ENCODE peak calls at places on chromosomes 12 and 14, in six cellular contexts. F, I, J, B, G and O are unnamed samples.
A peak's percentile ranks its signal among the peaks of the same experiment; 100 is the strongest.

GRCh38 chr14:69637503-69638030 is 26.2 kb downstream of the SUSD6 start:
- DNase-seq in J (no peak), B (no peak), F (peak; percentile 73), I (peak; percentile 30), G (no peak), O (peak; percentile 60)

GRCh38 chr12:52794479-52795331 is 1.2 kb downstream of the KRT3 start:
- DNase-seq in B (no peak), I (peak; percentile 17), G (no peak), F (no peak), J (no peak), O (no peak)

GRCh38 chr14:68961781-68962584 is 17.1 kb downstream of the ACTN1 start:
- DNase-seq in B (peak; percentile 77), G (no peak), I (peak; percentile 24), F (peak; percentile 60), J (peak; percentile 70), O (no peak)

GRCh38 chr12:75635606-75636444 is 124.4 kb upstream of the KRR1 start:
- DNase-seq in G (no peak), F (no peak), J (peak; percentile 80), B (no peak), I (no peak), O (peak; percentile 97)

GRCh38 chr12:14249368-14249767 is 116.1 kb upstream of the ATF7IP start:
- DNase-seq in F (no peak), B (no peak), G (no peak), J (no peak), I (no peak), O (peak; percentile 86)

GRCh38 chr12:112978163-112979081 is at the start of gene OAS2:
- DNase-seq in I (no peak), G (peak; percentile 94), J (no peak), B (no peak), F (no peak), O (peak; percentile 12)

GRCh38 chr14:85487215-85487614 is 42.7 kb upstream of the FLRT2 start:
- DNase-seq in B (no peak), F (no peak), I (no peak), J (no peak), G (no peak), O (no peak)

GRCh38 chr14:54374117-54374884 is 22.5 kb upstream of the CDKN3 start:
- DNase-seq in G (no peak), J (no peak), F (no peak), I (no peak), B (peak; percentile 30), O (peak; percentile 76)

GRCh38 chr12:43805857-43806736 is at the start of gene TWF1:
- DNase-seq in B (peak; percentile 94), J (peak; percentile 82), F (peak; percentile 95), I (peak; percentile 88), G (no peak), O (peak; percentile 62)

GRCh38 chr12:43951286-43951685 is 115.4 kb downstream of the TMEM117 start:
- DNase-seq in G (no peak), F (no peak), I (no peak), J (no peak), B (no peak), O (no peak)

GRCh38 chr12:65561798-65562382 is 262.4 kb upstream of the HMGA2 start:
- DNase-seq in G (no peak), J (no peak), B (no peak), I (no peak), F (no peak), O (no peak)

GRCh38 chr12:6768385-6769002 is 2.3 kb downstream of the PTMS start:
- DNase-seq in B (no peak), F (no peak), G (no peak), I (no peak), J (no peak), O (no peak)

GRCh38 chr14:61567838-61568571 is 127.3 kb upstream of the HIF1A start:
- DNase-seq in G (no peak), I (no peak), J (no peak), B (peak; percentile 60), F (no peak), O (no peak)

GRCh38 chr14:96167224-96168148 is 37.2 kb upstream of the BDKRB2 start:
- DNase-seq in B (no peak), G (no peak), F (no peak), J (peak; percentile 78), I (no peak), O (no peak)

GRCh38 chr14:64201296-64201695 is 92.9 kb downstream of the ESR2 start:
- DNase-seq in F (no peak), I (no peak), J (no peak), B (no peak), G (no peak), O (no peak)

GRCh38 chr14:82779301-82779700 is 1245.6 kb upstream of the SEL1L start:
- DNase-seq in J (no peak), G (no peak), I (no peak), B (no peak), F (no peak), O (no peak)

GRCh38 chr12:57258977-57259970 is 8.3 kb upstream of the STAC3 start:
- DNase-seq in J (no peak), G (no peak), I (no peak), B (no peak), F (no peak), O (no peak)

GRCh38 chr12:52151859-52152783 is 39.7 kb downstream of the KRT80 start:
- DNase-seq in B (peak; percentile 86), I (peak; percentile 93), F (peak; percentile 90), G (no peak), J (peak; percentile 94), O (no peak)

GRCh38 chr14:64723691-64724577 is 19.7 kb downstream of the PLEKHG3 start:
- DNase-seq in G (no peak), F (no peak), J (no peak), I (no peak), B (no peak), O (no peak)

GRCh38 chr12:27498761-27499160 is 25.2 kb upstream of the PPFIBP1 start:
- DNase-seq in F (no peak), I (no peak), J (no peak), G (no peak), B (no peak), O (no peak)

GRCh38 chr14:84544486-84544885 is 985.5 kb upstream of the FLRT2 start:
- DNase-seq in F (no peak), G (no peak), I (no peak), B (no peak), J (no peak), O (no peak)

GRCh38 chr12:12673296-12673695 is 22.7 kb downstream of the GPR19 start:
- DNase-seq in B (peak; percentile 39), G (peak; percentile 65), I (no peak), J (no peak), F (no peak), O (no peak)

GRCh38 chr12:57454566-57455373 is at the start of gene INHBE:
- DNase-seq in F (no peak), B (peak; percentile 95), J (peak; percentile 82), G (no peak), I (peak; percentile 84), O (peak; percentile 92)

GRCh38 chr12:127445583-127445982 is 821.4 kb upstream of the TMEM132C start:
- DNase-seq in B (no peak), I (no peak), G (no peak), F (no peak), J (no peak), O (no peak)

GRCh38 chr12:95424271-95424994 is 49.5 kb upstream of the METAP2 start:
- DNase-seq in F (no peak), I (no peak), J (no peak), B (no peak), G (no peak), O (no peak)
- TF ChIP-seq CHD2 in F (no peak), I (no peak), J (no peak), B (no peak), G (no peak), O (no peak)

GRCh38 chr12:106171117-106171750 is 32.5 kb upstream of the NUAK1 start:
- DNase-seq in I (no peak), J (no peak), B (no peak), G (no peak), F (no peak), O (no peak)

GRCh38 chr12:106178582-106178981 is 39.8 kb upstream of the NUAK1 start:
- DNase-seq in J (no peak), F (no peak), B (no peak), G (no peak), I (no peak), O (no peak)

GRCh38 chr12:106170285-106170684 is 31.5 kb upstream of the NUAK1 start:
- DNase-seq in I (no peak), F (no peak), J (peak; percentile 21), B (no peak), G (no peak), O (no peak)

GRCh38 chr12:106174876-106175275 is 36.1 kb upstream of the NUAK1 start:
- DNase-seq in F (no peak), I (no peak), G (no peak), J (no peak), B (no peak), O (peak; percentile 11)

DNA sequence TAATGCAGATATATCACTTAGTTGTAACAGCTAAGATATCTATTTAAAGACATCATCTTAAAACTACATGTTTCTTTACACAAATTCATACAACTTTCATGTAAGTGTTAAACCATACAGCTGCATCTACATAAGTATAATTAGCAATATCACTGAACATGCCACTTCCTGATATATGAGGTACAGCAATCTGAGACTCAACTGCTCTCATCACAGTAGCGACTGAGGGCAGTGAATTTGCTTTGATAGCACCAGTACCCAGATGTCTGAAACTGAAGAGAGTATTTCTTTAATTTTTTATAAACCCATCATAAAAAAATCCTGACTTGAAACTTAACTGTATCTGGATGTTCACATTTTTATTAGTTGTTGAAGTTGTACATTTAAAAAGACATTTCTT is 34.7 kb upstream of the NUAK1 start:
- DNase-seq in G (no peak), B (no peak), F (no peak), J (no peak), I (no peak), O (no peak)
- TF ChIP-seq CHD2 in G (no peak), B (no peak), F (no peak), J (no peak), I (no peak), O (no peak)

DNA sequence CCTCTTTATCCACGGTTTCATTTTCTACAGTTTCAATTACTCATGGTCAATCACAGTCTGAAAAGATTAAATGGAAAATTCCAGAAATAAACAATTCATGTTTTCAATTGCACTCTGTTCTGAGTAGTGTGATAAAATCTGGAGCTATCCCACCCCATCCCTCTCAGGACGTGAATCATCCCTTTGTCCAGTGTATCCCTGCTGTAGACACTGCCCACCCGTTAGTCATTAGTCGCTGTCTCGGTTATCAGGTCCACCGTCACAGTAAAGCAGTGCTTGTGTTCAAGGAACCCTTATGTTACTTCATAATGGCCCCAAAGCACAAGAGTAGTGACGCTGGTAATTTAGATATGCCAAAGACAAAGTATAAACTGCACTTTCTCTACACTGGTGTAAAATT is 141.0 kb upstream of the LMNTD1 start:
- DNase-seq in B (no peak), J (peak; percentile 37), F (peak; percentile 53), G (no peak), I (no peak), O (peak; percentile 6)
- TF ChIP-seq CHD2 in B (no peak), J (no peak), F (no peak), G (no peak), I (no peak), O (no peak)

GRCh38 chr12:48185181-48185919 is 1.9 kb downstream of the CCDC184 start:
- DNase-seq in J (no peak), G (no peak), I (no peak), F (no peak), B (peak; percentile 63), O (no peak)
- TF ChIP-seq CHD2 in J (no peak), G (no peak), I (no peak), F (no peak), B (no peak), O (no peak)